ENCODE peak calls at places on chromosomes 13 and 19, in ten cellular contexts. E is HCT116; P is hepatic stellate cell; G is fibroblast of the conjunctiva; S is smooth muscle cell of the brain vasculature; U is astrocyte; Q is ovary; D is stimulated activated CD8-positive, alpha-beta memory T cell treated with anti-CD3 and anti-CD28 coated beads, Interleukin-2, amount 100 ng/mL, for 1 hour; O is NCI-H82; J is AG20443. V is an unnamed sample.

GRCh38 chr13:47087841-47088240 is 191.0 kb upstream of the HTR2A start:
- DNase-seq in U (peak), G (no peak), S (no peak), E (no peak), O (no peak), J (peak), P (peak), D (no peak), Q (no peak), V (no peak)

GRCh38 chr13:84812078-84812477 is 929.8 kb upstream of the SLITRK1 start:
- DNase-seq in S (no peak), U (no peak), J (no peak), D (no peak), G (no peak), P (no peak), O (peak), E (no peak), Q (no peak), V (no peak)

GRCh38 chr19:5172859-5173577 is 167.6 kb downstream of the PTPRS start:
- DNase-seq in O (no peak), Q (no peak), S (peak), U (peak), P (peak), J (peak), E (peak), D (no peak), G (peak), V (no peak)

GRCh38 chr19:30087381-30088138 is 145.5 kb downstream of the URI1 start:
- DNase-seq in D (no peak), S (no peak), U (no peak), E (no peak), J (no peak), Q (no peak), O (no peak), P (no peak), G (no peak), V (no peak)

GRCh38 chr13:26962671-26963070 is 202.1 kb upstream of the GPR12 start:
- DNase-seq in P (no peak), E (no peak), Q (no peak), D (no peak), U (no peak), G (no peak), S (no peak), O (no peak), J (no peak), V (no peak)

GRCh38 chr13:28313579-28313978 is 175.2 kb downstream of the PAN3 start:
- DNase-seq in Q (no peak), P (peak), J (peak), D (no peak), O (peak), E (peak), S (no peak), U (no peak), G (no peak), V (peak)

GRCh38 chr19:17835182-17836006 is 12.4 kb downstream of the JAK3 start:
- DNase-seq in U (no peak), Q (no peak), G (no peak), P (no peak), S (no peak), D (no peak), J (no peak), O (no peak), E (no peak), V (no peak)

GRCh38 chr19:46849610-46850009 is 1.0 kb downstream of the AP2S1 start:
- DNase-seq in D (no peak), P (no peak), E (no peak), J (no peak), Q (peak), S (no peak), O (no peak), U (no peak), G (no peak), V (no peak)

GRCh38 chr19:10497371-10497770 is 5.8 kb downstream of the KEAP1 start:
- DNase-seq in U (no peak), D (no peak), O (no peak), E (no peak), S (no peak), G (no peak), J (no peak), Q (no peak), P (no peak), V (no peak)

GRCh38 chr13:75360170-75360569 is 121.8 kb downstream of the TBC1D4 start:
- DNase-seq in D (no peak), O (no peak), Q (no peak), S (no peak), P (no peak), J (no peak), E (no peak), G (no peak), U (no peak), V (no peak)

GRCh38 chr13:39263033-39263432 is 224.8 kb downstream of the NHLRC3 start:
- DNase-seq in E (peak), O (peak), J (peak), D (no peak), Q (peak), U (no peak), S (no peak), P (peak), G (peak), V (peak)

GRCh38 chr19:51274037-51274370 is 23.1 kb downstream of the SIGLECL1 start:
- DNase-seq in P (no peak), U (no peak), O (no peak), Q (no peak), E (no peak), S (no peak), G (no peak), J (no peak), D (no peak), V (no peak)

GRCh38 chr13:22757530-22758120 is 423.2 kb upstream of the SGCG start:
- DNase-seq in E (no peak), Q (no peak), P (no peak), O (peak), U (no peak), S (no peak), J (peak), G (peak), D (no peak), V (no peak)

GRCh38 chr13:41552031-41552430 is 94.7 kb downstream of the RGCC start:
- DNase-seq in G (no peak), J (no peak), E (no peak), D (no peak), Q (no peak), S (no peak), U (no peak), O (no peak), P (no peak), V (no peak)

GRCh38 chr13:30154531-30154930 is 152.8 kb downstream of the KATNAL1 start:
- DNase-seq in G (no peak), J (no peak), U (no peak), P (no peak), O (no peak), S (no peak), E (no peak), Q (no peak), D (no peak), V (no peak)

GRCh38 chr19:42693760-42694350 is 46.4 kb downstream of the PSG3 start:
- DNase-seq in D (no peak), E (peak), P (peak), S (no peak), U (peak), G (peak), J (peak), O (peak), Q (no peak), V (peak)

GRCh38 chr19:6774821-6775707 is 2.6 kb downstream of the VAV1 start:
- DNase-seq in J (no peak), P (no peak), D (no peak), Q (no peak), G (no peak), U (no peak), S (no peak), E (no peak), O (peak), V (peak)

GRCh38 chr19:45883881-45884681 is 1.9 kb downstream of the IRF2BP1 start:
- DNase-seq in J (no peak), Q (peak), P (no peak), D (no peak), O (no peak), S (no peak), E (no peak), U (no peak), G (no peak), V (no peak)

GRCh38 chr19:4182082-4182926 is at the start of the genes ANKRD24 and SIRT6:
- DNase-seq in E (peak), U (peak), J (peak), S (peak), Q (peak), P (peak), O (peak), G (peak), D (peak), V (peak)

GRCh38 chr19:16428372-16429036 is 43.3 kb downstream of the EPS15L1 start:
- DNase-seq in D (no peak), O (no peak), P (no peak), J (no peak), U (no peak), S (no peak), E (no peak), G (no peak), Q (no peak), V (no peak)

GRCh38 chr19:45729774-45730388 is 815 bp downstream of the FBXO46 start:
- DNase-seq in E (no peak), O (no peak), G (no peak), Q (no peak), U (no peak), J (no peak), P (peak), S (no peak), D (no peak), V (no peak)

GRCh38 chr13:41004875-41005693 is 14.0 kb downstream of the ELF1 start:
- DNase-seq in J (no peak), Q (no peak), U (no peak), O (no peak), D (no peak), G (no peak), P (no peak), E (no peak), S (no peak), V (no peak)

GRCh38 chr19:48959341-48960239 is 4.9 kb downstream of the BAX start:
- DNase-seq in D (no peak), O (no peak), J (no peak), P (no peak), E (no peak), S (no peak), G (no peak), U (no peak), Q (no peak), V (no peak)

GRCh38 chr13:81275666-81276258 is 934.8 kb upstream of the SPRY2 start:
- DNase-seq in U (no peak), S (no peak), O (peak), G (no peak), E (no peak), J (no peak), Q (no peak), P (no peak), D (no peak), V (no peak)

GRCh38 chr13:43561081-43561480 is 225.7 kb downstream of the ENOX1 start:
- DNase-seq in S (no peak), E (no peak), G (no peak), P (no peak), Q (no peak), U (no peak), O (no peak), D (no peak), J (no peak), V (no peak)

GRCh38 chr19:38736413-38737280 is 7.6 kb downstream of the CAPN12 start:
- DNase-seq in U (no peak), E (peak), S (no peak), G (no peak), J (peak), D (peak), P (peak), O (peak), Q (peak), V (peak)

GRCh38 chr19:18785179-18786124 is 5.7 kb downstream of the COMP start:
- DNase-seq in E (peak), G (peak), U (no peak), P (peak), J (peak), D (peak), Q (peak), O (peak), S (no peak), V (peak)

GRCh38 chr13:41970918-41971317 is 10.0 kb upstream of the VWA8 start:
- DNase-seq in S (no peak), Q (no peak), P (no peak), G (no peak), O (no peak), J (no peak), E (no peak), U (peak), D (no peak), V (no peak)

V was measured in WERI-Rb-1.